ENCODE peak calls at places on chromosomes 7 and 10, in six cellular contexts. B is uterus, D is body of pancreas, Q is prostate gland, W is Peyer's patch, N is spleen. M is an unnamed sample.
A peak's percentile ranks its signal among the peaks of the same experiment; 100 is the strongest.

GRCh38 chr7:6576024-6576866 is 1.0 kb upstream of the ZDHHC4 start:
- DNase-seq in B (no peak), D (no peak), Q (no peak), W (no peak), N (peak; percentile 81), M (no peak)

GRCh38 chr7:43534110-43534509 is 48.8 kb upstream of the STK17A start:
- DNase-seq in B (no peak), D (no peak), Q (no peak), W (no peak), N (no peak), M (no peak)

GRCh38 chr10:49263591-49263990 is 35.4 kb upstream of the C10orf71 start:
- DNase-seq in B (no peak), D (no peak), Q (no peak), W (no peak), N (no peak), M (no peak)

GRCh38 chr10:412109-412508 is 276.9 kb downstream of the ZMYND11 start:
- DNase-seq in B (no peak), D (no peak), Q (no peak), W (no peak), N (no peak), M (no peak)

GRCh38 chr10:86374664-86375063 is 8.1 kb upstream of the GRID1 start:
- DNase-seq in B (no peak), D (no peak), Q (no peak), W (peak; percentile 36), N (peak; percentile 63), M (no peak)

GRCh38 chr10:21336476-21337170 is 188.9 kb downstream of the SKIDA1 start:
- DNase-seq in B (peak; percentile 53), D (peak; percentile 60), Q (peak; percentile 46), W (no peak), N (no peak), M (peak; percentile 33)

GRCh38 chr7:30989824-30990140 is 26.0 kb downstream of the GHRHR start:
- DNase-seq in B (no peak), D (no peak), Q (no peak), W (no peak), N (no peak), M (peak; percentile 23)

GRCh38 chr7:121054925-121055324 is 66.4 kb downstream of the CPED1 start:
- DNase-seq in B (no peak), D (no peak), Q (no peak), W (no peak), N (no peak), M (no peak)

GRCh38 chr10:49448924-49449323 is 53.0 kb upstream of the DRGX start:
- DNase-seq in B (no peak), D (no peak), Q (no peak), W (no peak), N (no peak), M (no peak)

GRCh38 chr10:86649471-86650150 is 4.7 kb upstream of the OPN4 start:
- DNase-seq in B (peak; percentile 10), D (no peak), Q (no peak), W (peak; percentile 24), N (peak; percentile 64), M (peak; percentile 47)

GRCh38 chr7:29968683-29969457 is 20.7 kb downstream of the SCRN1 start:
- DNase-seq in B (no peak), D (no peak), Q (no peak), W (no peak), N (no peak), M (no peak)

GRCh38 chr10:11238893-11239292 is 221.2 kb downstream of the CELF2 start:
- DNase-seq in B (no peak), D (no peak), Q (no peak), W (no peak), N (no peak), M (no peak)

GRCh38 chr10:97612386-97612785 is 20.9 kb downstream of the MORN4 start:
- DNase-seq in B (no peak), D (peak; percentile 19), Q (peak; percentile 13), W (no peak), N (no peak), M (peak; percentile 26)

GRCh38 chr10:113983552-113983951 is 60.1 kb upstream of the ADRB1 start:
- DNase-seq in B (no peak), D (no peak), Q (no peak), W (peak; percentile 60), N (no peak), M (no peak)

GRCh38 chr7:79570904-79571303 is 117.4 kb upstream of the MAGI2 start:
- DNase-seq in B (no peak), D (no peak), Q (no peak), W (no peak), N (no peak), M (no peak)

GRCh38 chr7:26624431-26624830 is 240.0 kb downstream of the SKAP2 start:
- DNase-seq in B (no peak), D (no peak), Q (no peak), W (no peak), N (no peak), M (no peak)

GRCh38 chr7:12929416-12930140 is 242.1 kb downstream of the ARL4A start:
- DNase-seq in B (no peak), D (no peak), Q (no peak), W (no peak), N (no peak), M (no peak)

GRCh38 chr7:151592330-151592729 is 72.6 kb upstream of the RHEB start:
- DNase-seq in B (no peak), D (no peak), Q (no peak), W (no peak), N (no peak), M (no peak)

GRCh38 chr10:94085766-94086437 is 92.2 kb downstream of the PLCE1 start:
- DNase-seq in B (no peak), D (no peak), Q (no peak), W (no peak), N (no peak), M (no peak)

GRCh38 chr7:77538186-77538907 is 1.3 kb downstream of the PTPN12 start:
- DNase-seq in B (peak; percentile 90), D (peak; percentile 90), Q (peak; percentile 83), W (peak; percentile 92), N (peak; percentile 83), M (peak; percentile 96)

GRCh38 chr7:116211006-116211912 is 920 bp downstream of the TES start:
- DNase-seq in B (peak; percentile 77), D (peak; percentile 92), Q (peak; percentile 86), W (peak; percentile 93), N (peak; percentile 90), M (peak; percentile 92)

GRCh38 chr7:65285906-65286864 is 87.5 kb upstream of the ZNF92 start:
- DNase-seq in B (no peak), D (no peak), Q (no peak), W (no peak), N (no peak), M (no peak)

GRCh38 chr7:111076205-111076604 is 14.7 kb upstream of the LRRN3 start:
- DNase-seq in B (no peak), D (no peak), Q (no peak), W (no peak), N (no peak), M (no peak)

GRCh38 chr10:114026189-114027040 is 17.3 kb upstream of the ADRB1 start:
- DNase-seq in B (no peak), D (no peak), Q (no peak), W (no peak), N (no peak), M (no peak)

GRCh38 chr7:114181280-114181679 is 233.3 kb upstream of the FOXP2 start:
- DNase-seq in B (no peak), D (no peak), Q (no peak), W (no peak), N (no peak), M (no peak)

DNA sequence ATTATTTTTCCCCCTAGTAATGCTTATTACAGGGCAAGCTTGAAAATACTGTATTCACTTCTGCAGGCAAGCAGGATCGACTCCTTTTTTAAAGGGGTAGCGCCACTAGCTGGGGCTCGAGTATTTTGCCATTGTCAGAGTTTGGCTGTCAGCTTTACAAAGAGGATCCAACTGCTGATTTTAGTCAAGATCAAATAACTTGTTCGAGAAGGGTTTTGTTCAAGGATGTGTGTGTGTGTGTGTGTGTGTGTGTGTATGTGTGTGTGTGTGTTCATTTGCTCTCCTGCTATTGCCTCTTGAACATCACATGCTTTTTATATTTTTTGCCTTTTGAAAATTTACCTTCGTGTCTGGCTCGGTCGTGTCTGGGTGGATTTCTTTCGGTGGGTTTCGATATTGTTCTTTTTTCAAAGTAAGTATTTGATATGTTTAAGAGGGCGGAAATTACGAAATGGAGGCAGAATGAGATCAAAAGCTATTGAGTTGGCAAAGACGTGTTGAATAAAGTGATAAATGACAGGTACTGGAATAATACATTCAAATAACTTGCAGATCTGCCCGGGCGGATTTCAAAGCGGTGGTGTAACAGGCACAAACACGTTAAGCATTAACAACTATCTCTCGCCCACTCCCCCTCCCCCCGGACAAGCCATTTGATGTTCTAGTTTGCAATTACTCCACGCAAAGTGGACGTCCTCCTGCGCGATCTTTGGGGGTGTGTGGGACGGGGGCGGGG is 1.1 kb downstream of the ARID5B start:
- DNase-seq in B (peak; percentile 72), D (peak; percentile 73), Q (peak; percentile 79), W (peak; percentile 84), N (no peak), M (no peak)
- TF ChIP-seq POLR2A in B (no peak), D (peak; percentile 21), Q (peak; percentile 7), W (no peak), N (peak; percentile 41), M (no peak)

DNA sequence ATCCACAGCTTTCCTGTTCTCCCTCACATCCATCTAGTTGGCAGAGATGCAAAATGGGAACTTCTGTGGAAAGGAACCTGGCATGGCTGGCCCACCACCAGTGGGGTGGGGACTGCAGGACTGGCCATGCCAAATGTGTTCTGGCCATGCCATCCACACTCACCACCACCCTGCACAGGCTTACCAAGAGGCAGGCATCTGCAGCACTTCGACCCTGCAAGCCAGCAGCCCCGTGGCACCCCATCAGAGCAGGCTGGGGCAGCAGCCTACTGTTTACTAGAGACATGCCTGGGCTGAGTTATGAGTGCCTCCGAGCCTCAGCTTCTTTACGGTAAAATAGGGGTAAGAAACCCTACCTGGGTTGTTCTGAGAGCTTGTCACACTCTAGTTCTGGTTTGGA is 313.1 kb downstream of the PLXNA4 start:
- DNase-seq in B (no peak), D (no peak), Q (no peak), W (no peak), N (no peak), M (peak; percentile 40)
- TF ChIP-seq POLR2A in B (no peak), D (no peak), Q (no peak), W (no peak), N (no peak), M (no peak)

GRCh38 chr7:158366916-158367633 is 220.5 kb downstream of the PTPRN2 start:
- DNase-seq in B (no peak), D (no peak), Q (no peak), W (peak; percentile 36), N (peak; percentile 57), M (peak; percentile 40)

GRCh38 chr7:158367634-158367982 is 220.0 kb downstream of the PTPRN2 start:
- DNase-seq in B (no peak), D (no peak), Q (no peak), W (no peak), N (no peak), M (no peak)

GRCh38 chr7:158369866-158370265 is 217.8 kb downstream of the PTPRN2 start:
- DNase-seq in B (no peak), D (no peak), Q (no peak), W (peak; percentile 29), N (peak; percentile 70), M (no peak)

GRCh38 chr7:158369290-158369689 is 218.3 kb downstream of the PTPRN2 start:
- DNase-seq in B (no peak), D (no peak), Q (no peak), W (peak; percentile 9), N (peak; percentile 46), M (no peak)

GRCh38 chr7:158368449-158368848 is 219.2 kb downstream of the PTPRN2 start:
- DNase-seq in B (no peak), D (no peak), Q (no peak), W (peak; percentile 36), N (peak; percentile 47), M (no peak)
- TF ChIP-seq POLR2A in B (no peak), D (no peak), Q (no peak), W (no peak), N (no peak), M (no peak)

GRCh38 chr10:29343607-29344038 is 54.8 kb downstream of the LYZL1 start:
- DNase-seq in B (no peak), D (no peak), Q (no peak), W (no peak), N (no peak), M (no peak)
- TF ChIP-seq POLR2A in B (no peak), D (no peak), Q (no peak), W (no peak), N (no peak), M (no peak)